ENCODE peak calls at places on chromosomes 5 and 9, in nine cellular contexts. A is mammary epithelial cell, H is neural progenitor cell, U is HAP-1, J is heart right ventricle, K is fibroblast of mammary gland, Y is GM12865, Z is fibroblast of pulmonary artery, P is hepatocyte. I is an unnamed sample.

GRCh38 chr5:148524721-148525120 is 129.6 kb downstream of the HTR4 start:
- DNase-seq in U (no peak), A (no peak), J (no peak), P (no peak), Y (no peak), H (no peak), K (no peak), Z (no peak), I (no peak)

GRCh38 chr5:22391956-22392355 is 461.2 kb downstream of the CDH12 start:
- DNase-seq in K (no peak), Z (no peak), A (no peak), U (no peak), P (no peak), H (no peak), Y (no peak), J (no peak), I (no peak)

GRCh38 chr5:124706729-124707361 is 39.6 kb downstream of the ZNF608 start:
- DNase-seq in H (no peak), Z (peak), A (no peak), Y (peak), K (peak), U (no peak), P (peak), J (peak), I (no peak)

GRCh38 chr5:67383451-67383850 is 186.9 kb upstream of the CD180 start:
- DNase-seq in H (no peak), J (no peak), U (no peak), Z (peak), P (no peak), Y (no peak), A (no peak), K (no peak), I (no peak)

GRCh38 chr5:74679968-74680367 is 5.1 kb upstream of the HEXB start:
- DNase-seq in Z (peak), H (no peak), K (no peak), Y (no peak), A (no peak), U (no peak), J (no peak), P (no peak), I (no peak)

GRCh38 chr5:71734141-71734540 is 15.1 kb downstream of the CARTPT start:
- DNase-seq in J (no peak), P (no peak), K (no peak), H (no peak), A (no peak), U (no peak), Y (no peak), Z (no peak), I (no peak)

GRCh38 chr5:159451197-159452052 is 121.1 kb upstream of the IL12B start:
- DNase-seq in H (no peak), U (no peak), Z (peak), P (peak), A (peak), Y (no peak), J (no peak), K (peak), I (no peak)

GRCh38 chr5:168655316-168655715 is 76.1 kb upstream of the PANK3 start:
- DNase-seq in A (no peak), Y (no peak), P (no peak), H (no peak), K (no peak), J (no peak), U (no peak), Z (no peak), I (no peak)

GRCh38 chr9:29211003-29211584 is 1637.8 kb upstream of the C9orf72 start:
- DNase-seq in P (no peak), K (no peak), Y (no peak), Z (no peak), A (no peak), J (no peak), U (no peak), H (no peak), I (no peak)

GRCh38 chr5:169695919-169696490 is 58.9 kb downstream of the DOCK2 start:
- DNase-seq in K (peak), P (no peak), J (no peak), A (peak), H (no peak), U (no peak), Z (peak), Y (no peak), I (no peak)

GRCh38 chr5:169697976-169698375 is 60.9 kb downstream of the DOCK2 start:
- DNase-seq in Y (no peak), Z (no peak), A (no peak), K (no peak), H (no peak), U (no peak), P (no peak), J (no peak), I (no peak)

GRCh38 chr5:169697518-169697890 is 60.4 kb downstream of the DOCK2 start:
- DNase-seq in A (no peak), J (no peak), K (no peak), Z (no peak), Y (no peak), U (no peak), H (no peak), P (no peak), I (no peak)

GRCh38 chr5:169695025-169695625 is 58.0 kb downstream of the DOCK2 start:
- DNase-seq in Z (no peak), Y (no peak), H (no peak), J (no peak), P (no peak), U (no peak), A (no peak), K (peak), I (no peak)

DNA sequence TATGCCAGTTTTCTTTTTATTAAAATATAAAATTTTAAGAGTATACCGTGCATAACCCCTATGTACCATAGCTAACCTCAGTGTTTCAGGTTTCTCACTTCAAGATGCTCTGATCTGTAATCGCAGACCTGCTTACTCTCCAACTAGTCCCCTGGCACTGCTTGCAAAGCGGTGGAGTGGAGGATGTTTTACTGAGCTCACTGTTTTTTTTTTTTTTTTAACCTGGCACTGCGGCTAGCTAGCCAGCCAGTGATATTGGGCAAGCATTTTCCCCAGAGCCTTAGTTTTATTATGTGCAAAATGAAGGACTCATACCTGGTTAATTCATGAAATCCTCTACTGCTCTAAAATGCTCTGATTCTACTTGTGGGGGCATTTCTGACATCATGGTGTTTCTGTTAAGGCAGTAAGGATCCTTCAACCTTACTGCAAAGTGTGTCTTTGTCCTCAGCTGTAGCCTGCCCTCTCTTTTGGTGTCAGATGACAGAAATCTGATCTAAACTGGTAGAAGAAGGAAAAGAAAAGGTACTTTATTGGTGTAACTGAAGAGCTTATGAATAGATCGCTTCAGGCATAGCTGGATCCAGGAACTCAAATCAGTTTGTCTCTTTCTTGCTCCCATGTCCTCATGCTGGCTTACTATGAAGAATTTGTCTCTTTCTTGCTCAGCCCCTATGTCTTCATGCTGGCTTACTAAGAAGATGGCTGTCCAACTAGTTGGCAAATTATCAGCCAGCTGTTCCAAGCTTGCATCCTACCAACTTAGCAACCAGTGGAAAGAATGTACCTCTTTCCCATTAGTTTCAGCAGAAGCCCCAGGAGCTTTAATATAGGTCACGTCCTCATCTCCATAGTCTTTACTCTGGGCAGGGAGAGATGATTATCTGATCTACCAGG is 59.8 kb downstream of the DOCK2 start:
- DNase-seq in Y (no peak), Z (peak), U (no peak), K (peak), J (no peak), P (no peak), H (no peak), A (peak), I (no peak)
- H3K4me3 ChIP-seq in Y (no peak), Z (no peak), U (no peak), K (no peak), J (no peak), P (no peak), H (no peak), A (no peak), I (no peak)

GRCh38 chr5:3596261-3596825 is 711 bp downstream of the IRX1 start:
- DNase-seq in H (peak), A (peak), Y (no peak), K (peak), J (no peak), P (peak), Z (no peak), U (no peak), I (no peak)
- H3K4me3 ChIP-seq in H (peak), A (peak), Y (no peak), K (peak), J (peak), P (no peak), Z (no peak), U (no peak), I (no peak)

DNA sequence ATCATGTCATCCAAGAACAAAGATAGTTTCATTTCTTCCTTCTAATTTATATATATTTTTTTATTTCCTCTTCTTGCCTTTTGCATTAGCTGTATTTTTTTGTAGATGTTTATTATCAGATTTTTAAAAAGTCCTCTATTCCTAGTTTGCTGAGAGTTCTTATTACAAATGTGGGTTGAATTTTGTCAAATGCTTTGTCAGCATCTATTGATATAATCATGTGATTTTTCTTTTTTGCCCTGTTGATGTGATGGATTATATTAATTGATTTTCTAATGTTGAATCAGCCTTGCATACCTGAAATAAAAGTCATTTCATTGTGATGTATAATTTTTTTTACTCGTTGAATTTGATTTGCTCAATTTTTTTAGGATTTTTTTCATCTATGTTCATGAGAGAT is 46.9 kb downstream of the FOXB2 start:
- DNase-seq in A (no peak), P (no peak), H (no peak), Y (no peak), J (no peak), K (no peak), U (no peak), Z (no peak), I (no peak)
- H3K4me3 ChIP-seq in A (no peak), P (no peak), H (no peak), Y (no peak), J (no peak), K (no peak), U (no peak), Z (no peak), I (no peak)

DNA sequence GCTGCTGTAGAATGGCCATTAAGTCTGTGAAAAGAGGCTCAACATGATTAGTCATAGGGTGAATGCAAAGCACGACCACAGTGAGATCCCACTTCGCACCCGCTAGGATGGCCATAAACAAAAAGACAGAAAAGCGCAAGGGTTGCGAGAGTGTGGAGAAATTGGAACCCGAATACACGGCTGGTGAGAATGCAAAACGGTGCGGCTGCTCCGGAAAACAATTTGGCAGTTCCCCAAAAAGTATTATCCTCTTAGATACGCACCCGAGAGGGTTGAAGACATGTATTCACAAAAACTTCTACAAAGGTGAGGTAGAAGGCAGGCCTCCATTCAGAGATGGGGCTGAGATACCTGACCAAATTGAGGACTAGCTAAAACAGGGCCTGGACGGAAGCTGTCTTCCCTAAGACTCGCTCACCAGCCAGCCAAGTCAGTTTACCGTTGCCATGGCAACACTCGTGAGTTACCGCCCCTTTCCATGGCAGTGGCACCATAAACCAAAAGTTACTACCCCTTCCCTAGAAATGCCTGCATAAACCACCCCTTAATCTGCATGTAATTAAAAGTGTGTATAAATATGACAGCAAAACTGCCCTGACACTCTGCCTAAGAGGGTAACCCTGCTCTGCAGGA is 726 bp upstream of the PSMB7 start:
- DNase-seq in J (no peak), U (no peak), K (no peak), Y (no peak), A (no peak), P (no peak), Z (no peak), H (peak), I (no peak)
- H3K4me3 ChIP-seq in J (peak), U (peak), K (peak), Y (peak), A (no peak), P (no peak), Z (peak), H (peak), I (peak)

GRCh38 chr5:55919625-55920024 is 68.5 kb downstream of the IL31RA start:
- DNase-seq in U (no peak), K (no peak), Z (no peak), A (no peak), Y (peak), P (no peak), J (no peak), H (no peak), I (no peak)

GRCh38 chr5:55916986-55917385 is 65.8 kb downstream of the IL31RA start:
- DNase-seq in Y (no peak), J (no peak), U (no peak), H (no peak), K (no peak), P (no peak), A (no peak), Z (no peak), I (no peak)

GRCh38 chr5:55915783-55916182 is 64.6 kb downstream of the IL31RA start:
- DNase-seq in J (no peak), P (no peak), U (no peak), Y (no peak), Z (no peak), H (no peak), A (no peak), K (no peak), I (no peak)

GRCh38 chr5:55918097-55919035 is 67.2 kb downstream of the IL31RA start:
- DNase-seq in U (no peak), Y (no peak), J (no peak), P (no peak), K (no peak), A (no peak), Z (no peak), H (no peak), I (no peak)

DNA sequence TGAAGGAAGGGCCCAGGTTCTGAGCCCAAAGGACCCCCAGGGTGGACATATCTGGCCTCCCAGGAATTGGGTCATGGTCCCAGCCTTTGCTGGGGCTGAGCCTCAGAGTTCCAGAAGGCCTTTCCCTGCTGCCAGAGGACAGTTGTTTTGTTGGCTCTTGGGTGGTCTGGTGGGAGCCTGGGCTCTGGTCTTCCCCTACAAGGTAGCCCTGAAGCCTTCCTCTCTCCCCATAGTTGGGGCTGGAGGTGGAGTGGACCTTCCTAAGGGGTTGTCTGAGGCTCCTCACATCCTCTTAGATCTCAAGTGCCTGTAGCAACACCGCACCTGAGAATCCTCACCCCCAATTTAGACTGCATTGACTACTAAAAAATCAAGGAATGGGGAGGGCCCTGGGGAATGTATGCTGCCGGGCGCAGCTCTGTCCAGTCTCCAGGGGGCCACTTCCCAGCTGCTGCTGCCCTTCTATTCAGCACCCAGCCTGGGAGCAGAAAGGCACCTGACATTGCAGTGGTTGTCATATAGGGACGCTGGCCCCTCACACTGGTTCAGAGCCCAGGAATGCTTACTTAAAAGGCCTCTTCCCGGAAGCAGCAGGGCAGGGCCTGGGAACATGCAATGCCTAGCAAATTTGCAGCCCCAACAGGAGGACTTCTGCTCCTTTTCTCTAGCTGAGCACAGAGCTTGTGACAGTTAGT is 66.4 kb downstream of the IL31RA start:
- DNase-seq in Y (no peak), U (no peak), Z (no peak), H (no peak), K (no peak), J (no peak), A (no peak), P (peak), I (no peak)
- H3K4me3 ChIP-seq in Y (no peak), U (no peak), Z (no peak), H (no peak), K (no peak), J (no peak), A (no peak), P (no peak), I (no peak)

GRCh38 chr9:3180696-3181048 is 336.8 kb upstream of the PUM3 start:
- DNase-seq in Z (no peak), H (no peak), P (no peak), A (no peak), U (no peak), J (no peak), K (no peak), Y (no peak), I (no peak)

GRCh38 chr9:3177362-3177761 is 333.5 kb upstream of the PUM3 start:
- DNase-seq in H (no peak), Y (no peak), P (peak), A (no peak), J (no peak), Z (no peak), K (peak), U (no peak), I (no peak)

GRCh38 chr9:3179716-3180115 is 335.8 kb upstream of the PUM3 start:
- DNase-seq in U (no peak), Z (no peak), K (peak), Y (no peak), J (no peak), H (no peak), A (no peak), P (no peak), I (no peak)

GRCh38 chr9:3177921-3178320 is 334.0 kb upstream of the PUM3 start:
- DNase-seq in A (no peak), K (peak), Z (no peak), H (no peak), J (no peak), Y (no peak), P (no peak), U (no peak), I (no peak)

GRCh38 chr9:3181049-3181953 is 337.4 kb upstream of the PUM3 start:
- DNase-seq in H (peak), J (peak), Z (peak), P (peak), U (peak), Y (peak), K (peak), A (peak), I (peak)
- H3K4me3 ChIP-seq in H (peak), J (peak), Z (no peak), P (no peak), U (peak), Y (no peak), K (peak), A (peak), I (no peak)

DNA sequence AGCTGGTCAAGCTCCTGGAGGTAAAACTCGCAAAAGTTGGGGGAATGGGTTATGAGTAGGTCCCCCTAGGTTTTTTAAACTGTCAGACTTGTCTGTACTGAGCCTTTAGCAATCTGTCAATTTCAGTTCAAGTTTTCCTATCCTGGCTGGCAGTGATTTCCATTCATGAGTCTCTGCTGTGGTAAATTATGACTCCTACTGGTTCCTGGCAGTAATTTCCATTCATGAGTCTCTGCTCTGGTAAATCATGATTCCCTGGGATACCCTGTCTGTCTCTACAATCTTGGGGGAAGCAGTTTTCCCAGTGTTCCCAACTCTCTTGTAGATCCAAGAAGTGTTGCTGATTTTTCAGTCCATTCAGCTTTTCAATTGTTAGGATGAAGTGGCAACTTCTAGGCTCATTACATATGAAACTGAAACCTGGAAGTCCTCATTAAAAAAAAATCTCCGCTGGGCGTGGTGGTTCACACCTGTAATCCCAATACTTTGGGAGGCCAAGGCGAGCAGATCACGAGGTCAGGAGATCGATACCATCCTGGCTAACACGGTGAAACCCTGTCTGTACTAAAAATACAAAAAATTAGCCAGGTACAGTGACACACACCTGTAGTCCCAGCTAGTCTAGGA is 91.3 kb upstream of the GPBP1 start:
- DNase-seq in J (no peak), Y (no peak), H (no peak), K (peak), P (peak), Z (peak), U (no peak), A (peak), I (no peak)
- H3K4me3 ChIP-seq in J (no peak), Y (no peak), H (no peak), K (no peak), P (no peak), Z (no peak), U (no peak), A (no peak), I (no peak)

GRCh38 chr9:122126340-122127333 is 32.9 kb downstream of the NDUFA8 start:
- DNase-seq in Z (peak), J (no peak), H (peak), U (no peak), K (peak), Y (no peak), P (peak), A (no peak), I (no peak)
- H3K4me3 ChIP-seq in Z (peak), J (peak), H (peak), U (no peak), K (peak), Y (no peak), P (peak), A (no peak), I (no peak)

DNA sequence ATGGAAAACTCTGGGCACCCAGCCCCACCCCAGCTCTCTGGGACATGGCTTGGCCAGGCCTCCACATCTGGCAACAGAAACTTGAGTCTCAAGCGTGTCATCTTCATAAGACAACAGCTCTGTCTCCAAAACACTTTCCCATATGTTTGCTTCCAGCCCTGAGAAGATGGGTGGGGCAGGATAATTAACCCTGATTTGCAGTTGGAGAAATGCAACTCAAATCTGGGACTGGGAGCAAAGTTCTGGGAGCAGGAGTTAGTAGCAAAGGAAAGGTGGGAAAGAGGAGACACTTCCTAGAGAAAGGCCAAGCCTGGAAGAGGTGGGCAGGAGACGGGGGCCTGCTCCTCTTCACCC is 11.7 kb downstream of the ENHO start:
- DNase-seq in P (no peak), A (no peak), J (no peak), Y (no peak), K (no peak), H (no peak), Z (no peak), U (no peak), I (no peak)
- H3K4me3 ChIP-seq in P (no peak), A (no peak), J (no peak), Y (no peak), K (no peak), H (no peak), Z (no peak), U (no peak), I (no peak)